ENCODE peak calls at places on chromosomes 11 and 22, in five cellular contexts. X, B, F, I and N are unnamed samples.

GRCh38 chr11:6219359-6219758 is 14.0 kb downstream of the C11orf42 start:
- DNase-seq in B (peak), X (no peak), F (no peak), I (peak), N (peak)

GRCh38 chr11:1863352-1864215 is 10.7 kb downstream of the LSP1 start:
- DNase-seq in F (peak), B (peak), X (no peak), I (peak), N (peak)

GRCh38 chr11:40444151-40444550 is 1015.3 kb downstream of the LRRC4C start:
- DNase-seq in B (no peak), I (no peak), X (no peak), F (no peak), N (no peak)

GRCh38 chr11:35682230-35683195 is 19.9 kb downstream of the TRIM44 start:
- DNase-seq in B (peak), I (no peak), X (no peak), F (no peak), N (no peak)

GRCh38 chr11:64893194-64894069 is 15.0 kb upstream of the EHD1 start:
- DNase-seq in I (no peak), X (no peak), F (peak), B (no peak), N (no peak)

GRCh38 chr22:31343235-31344191 is 2.6 kb downstream of the PATZ1 start:
- DNase-seq in I (peak), X (no peak), B (no peak), F (peak), N (no peak)

GRCh38 chr11:503179-503981 is 3.7 kb downstream of the RNH1 start:
- DNase-seq in X (no peak), F (peak), I (peak), B (peak), N (no peak)

GRCh38 chr11:70583781-70584218 is 185.5 kb downstream of the CTTN start:
- DNase-seq in I (no peak), F (no peak), X (no peak), B (no peak), N (no peak)

GRCh38 chr11:95599959-95600586 is 189.5 kb downstream of the FAM76B start:
- DNase-seq in B (no peak), I (no peak), F (no peak), X (no peak), N (no peak)

GRCh38 chr11:60844045-60844869 is 2.3 kb downstream of the CCDC86 start:
- DNase-seq in X (no peak), B (no peak), F (no peak), I (no peak), N (no peak)

GRCh38 chr11:9906043-9906791 is 242.3 kb downstream of the SWAP70 start:
- DNase-seq in F (no peak), X (no peak), B (no peak), I (no peak), N (peak)

GRCh38 chr11:11813288-11813962 is 28.3 kb upstream of the USP47 start:
- DNase-seq in X (no peak), B (peak), I (peak), F (peak), N (peak)

GRCh38 chr22:41411021-41411851 is 29.5 kb downstream of the TEF start:
- DNase-seq in B (no peak), F (no peak), X (no peak), I (peak), N (no peak)

GRCh38 chr11:134014502-134014901 is 54.4 kb upstream of the JAM3 start:
- DNase-seq in F (no peak), B (no peak), I (no peak), X (no peak), N (peak)

GRCh38 chr11:10725114-10725906 is 25.7 kb upstream of the CTR9 start:
- DNase-seq in X (no peak), F (no peak), B (no peak), I (no peak), N (peak)

GRCh38 chr11:75214411-75214821 is 26.2 kb upstream of the TPBGL start:
- DNase-seq in I (peak), F (peak), B (peak), X (no peak), N (peak)

GRCh38 chr11:68749501-68750196 is 1.7 kb downstream of the TESMIN start:
- DNase-seq in I (no peak), X (no peak), F (no peak), B (no peak), N (no peak)

GRCh38 chr11:68753300-68753699 is 2.0 kb upstream of the TESMIN start:
- DNase-seq in F (no peak), X (no peak), I (no peak), B (no peak), N (no peak)

GRCh38 chr11:68750197-68750987 is 928 bp downstream of the TESMIN start:
- DNase-seq in B (no peak), X (no peak), I (no peak), F (peak), N (no peak)

GRCh38 chr11:68750988-68751325 is 363 bp downstream of the TESMIN start:
- DNase-seq in F (peak), X (no peak), I (no peak), B (no peak), N (no peak)

DNA sequence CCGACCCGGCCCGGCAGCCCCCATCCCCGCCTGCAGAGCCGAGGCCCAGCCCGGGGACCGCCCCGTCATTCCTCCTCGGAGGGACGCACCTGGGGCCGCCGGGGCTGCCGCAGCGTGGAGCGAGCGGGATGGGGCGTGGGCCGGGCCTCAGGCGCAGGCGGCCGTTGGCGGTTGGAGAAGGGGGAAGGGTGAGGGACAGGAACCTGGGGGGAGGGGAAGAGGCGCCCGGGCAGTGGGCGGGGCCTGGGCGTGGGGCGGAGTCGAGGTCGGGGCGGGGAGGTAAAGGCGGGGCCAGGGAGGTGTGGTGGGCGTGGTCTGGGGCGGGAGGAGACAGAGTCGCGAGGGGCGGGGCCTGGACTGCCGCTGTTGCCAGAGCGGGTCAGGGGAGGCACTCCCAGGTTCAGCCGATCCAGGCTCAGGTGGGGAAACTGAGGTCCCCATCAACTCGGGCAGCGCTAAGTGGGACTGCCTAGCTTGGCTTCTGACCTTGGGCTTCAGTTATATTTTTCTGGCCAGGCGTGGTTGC is at the start of gene TESMIN:
- DNase-seq in B (peak), F (peak), X (peak), I (peak), N (peak)
- TF ChIP-seq POLR2A in B (no peak), F (no peak), X (peak), I (no peak), N (peak)

GRCh38 chr11:19196458-19196857 is 5.3 kb downstream of the CSRP3 start:
- DNase-seq in X (no peak), I (no peak), F (no peak), B (no peak), N (no peak)
- TF ChIP-seq POLR2A in X (no peak), I (no peak), F (no peak), B (no peak), N (no peak)

GRCh38 chr22:21446128-21446826 is 20.9 kb upstream of the TMEM191C start:
- DNase-seq in X (no peak), I (no peak), B (no peak), F (peak), N (no peak)
- TF ChIP-seq POLR2A in X (no peak), I (no peak), B (no peak), F (no peak), N (no peak)

GRCh38 chr11:63892233-63892632 is 24.7 kb downstream of the RCOR2 start:
- DNase-seq in B (no peak), I (no peak), F (no peak), X (no peak), N (no peak)

GRCh38 chr11:63887600-63887999 is 29.4 kb downstream of the RCOR2 start:
- DNase-seq in F (no peak), B (no peak), X (no peak), I (no peak), N (no peak)

GRCh38 chr11:63890368-63890767 is 26.6 kb downstream of the RCOR2 start:
- DNase-seq in X (no peak), B (no peak), F (no peak), I (no peak), N (no peak)

GRCh38 chr11:63889344-63889743 is 27.6 kb downstream of the RCOR2 start:
- DNase-seq in X (no peak), I (no peak), F (peak), B (no peak), N (no peak)

GRCh38 chr11:63888170-63889086 is 28.5 kb downstream of the RCOR2 start:
- DNase-seq in B (peak), I (peak), F (peak), X (no peak), N (no peak)
- TF ChIP-seq POLR2A in B (no peak), I (no peak), F (no peak), X (no peak), N (no peak)

GRCh38 chr22:38314992-38315800 is 2.0 kb downstream of the CSNK1E start:
- DNase-seq in I (no peak), X (no peak), F (no peak), B (peak), N (no peak)
- TF ChIP-seq POLR2A in I (no peak), X (peak), F (peak), B (no peak), N (no peak)